ENCODE peak calls at places on chromosomes 6 and 20, in six cellular contexts. Y, T, L, G, K and R are unnamed samples.

GRCh38 chr20:17570347-17571152 is 675 bp downstream of the DSTN start:
- DNase-seq in Y (peak), T (no peak), L (no peak), G (peak), K (no peak), R (peak)

GRCh38 chr6:132959927-132960326 is 145.6 kb downstream of the RPS12 start:
- DNase-seq in Y (no peak), T (no peak), L (no peak), G (no peak), K (no peak), R (no peak)

GRCh38 chr6:166313255-166314070 is 5.3 kb upstream of the PRR18 start:
- DNase-seq in Y (no peak), T (no peak), L (no peak), G (no peak), K (no peak), R (peak)

GRCh38 chr20:37526238-37526838 is 1.3 kb downstream of the BLCAP start:
- DNase-seq in Y (peak), T (no peak), L (peak), G (no peak), K (no peak), R (peak)

GRCh38 chr6:160102956-160103824 is 18.4 kb upstream of the SLC22A1 start:
- DNase-seq in Y (no peak), T (no peak), L (peak), G (no peak), K (no peak), R (peak)

GRCh38 chr6:150368762-150369161 is at the start of gene IYD:
- DNase-seq in Y (no peak), T (no peak), L (no peak), G (no peak), K (no peak), R (no peak)

GRCh38 chr6:21001736-21002135 is 467.5 kb downstream of the CDKAL1 start:
- DNase-seq in Y (no peak), T (no peak), L (no peak), G (no peak), K (no peak), R (no peak)

GRCh38 chr6:26493258-26493657 is 6.8 kb upstream of the BTN1A1 start:
- DNase-seq in Y (no peak), T (no peak), L (peak), G (no peak), K (no peak), R (no peak)

GRCh38 chr6:156423075-156423474 is 354.1 kb upstream of the ARID1B start:
- DNase-seq in Y (no peak), T (no peak), L (no peak), G (no peak), K (no peak), R (no peak)

GRCh38 chr20:49170714-49171113 is 17.4 kb downstream of the STAU1 start:
- DNase-seq in Y (no peak), T (no peak), L (no peak), G (no peak), K (no peak), R (no peak)

GRCh38 chr20:9079038-9079731 is 10.3 kb downstream of the PLCB4 start:
- DNase-seq in Y (peak), T (no peak), L (no peak), G (no peak), K (no peak), R (no peak)

GRCh38 chr20:17998446-17998845 is 29.6 kb downstream of the MGME1 start:
- DNase-seq in Y (no peak), T (no peak), L (no peak), G (no peak), K (no peak), R (no peak)

GRCh38 chr6:126176266-126176665 is 163.6 kb upstream of the CENPW start:
- DNase-seq in Y (peak), T (no peak), L (no peak), G (no peak), K (no peak), R (no peak)

GRCh38 chr6:815348-815738 is 122.4 kb upstream of the EXOC2 start:
- DNase-seq in Y (no peak), T (no peak), L (no peak), G (no peak), K (no peak), R (no peak)

GRCh38 chr20:25196701-25197120 is 1.2 kb downstream of the ENTPD6 start:
- DNase-seq in Y (peak), T (no peak), L (no peak), G (no peak), K (no peak), R (no peak)

GRCh38 chr6:69953491-69953890 is 87.1 kb downstream of the COL19A1 start:
- DNase-seq in Y (peak), T (no peak), L (no peak), G (no peak), K (no peak), R (no peak)